ENCODE peak calls at places on chromosomes 11 and 22, in ten cellular contexts. T is GM06990; D is nephron progenitor cell; C is KBM-7; F is choroid plexus epithelial cell; A is stimulated activated CD8-positive, alpha-beta memory T cell treated with anti-CD3 and anti-CD28 coated beads, Interleukin-4, amount 100 ng/mL, for 48 hours; Y is HT-29; K is amniotic epithelial cell; V is fibroblast of pulmonary artery; O is cardiac fibroblast. Z is an unnamed sample.

GRCh38 chr22:48677621-48678020 is 1150.1 kb downstream of the BRD1 start:
- DNase-seq in Y (no peak), T (no peak), A (no peak), O (no peak), V (no peak), F (no peak), C (no peak), K (no peak), D (no peak), Z (no peak)

GRCh38 chr22:30005213-30005857 is 74.9 kb upstream of the HORMAD2 start:
- DNase-seq in Y (peak), V (peak), A (peak), T (peak), D (peak), F (peak), O (peak), K (peak), C (peak), Z (peak)

GRCh38 chr11:119892311-119892808 is 163.4 kb upstream of the NECTIN1 start:
- DNase-seq in D (no peak), T (no peak), K (no peak), F (no peak), V (no peak), Y (no peak), O (no peak), A (no peak), C (no peak), Z (no peak)

GRCh38 chr22:46027219-46028068 is 50.5 kb upstream of the WNT7B start:
- DNase-seq in K (no peak), V (no peak), F (no peak), O (no peak), D (peak), C (no peak), A (no peak), Y (peak), T (no peak), Z (no peak)

GRCh38 chr11:92707173-92707619 is 262.3 kb upstream of the MTNR1B start:
- DNase-seq in Y (no peak), D (no peak), A (no peak), C (no peak), T (no peak), F (peak), O (no peak), K (no peak), V (peak), Z (no peak)

GRCh38 chr22:20994902-20995241 is 7.0 kb downstream of the THAP7 start:
- DNase-seq in C (no peak), O (no peak), A (no peak), D (no peak), K (no peak), V (no peak), F (no peak), T (no peak), Y (no peak), Z (no peak)

GRCh38 chr11:2509481-2510001 is 64.7 kb downstream of the KCNQ1 start:
- DNase-seq in F (no peak), K (no peak), V (no peak), T (no peak), Y (no peak), C (no peak), A (no peak), O (no peak), D (no peak), Z (no peak)

GRCh38 chr11:121024989-121025388 is 1.1 kb downstream of the TBCEL start:
- DNase-seq in C (peak), O (peak), F (peak), K (peak), D (no peak), Y (peak), V (peak), A (no peak), T (no peak), Z (no peak)

GRCh38 chr22:35601743-35602633 is 15.1 kb downstream of the MB start:
- DNase-seq in Y (peak), A (no peak), O (peak), V (peak), T (no peak), K (peak), C (peak), D (no peak), F (peak), Z (peak)

GRCh38 chr11:130179396-130180306 is 20.1 kb downstream of the ST14 start:
- DNase-seq in O (no peak), V (no peak), K (no peak), D (peak), Y (peak), A (no peak), C (no peak), F (no peak), T (no peak), Z (no peak)

GRCh38 chr22:25076281-25076680 is 123.4 kb upstream of the CRYBB3 start:
- DNase-seq in D (no peak), V (no peak), C (no peak), A (peak), K (no peak), O (no peak), T (no peak), F (no peak), Y (no peak), Z (no peak)

GRCh38 chr22:40951795-40952602 is 821 bp downstream of the RBX1 start:
- DNase-seq in F (no peak), D (no peak), K (no peak), O (no peak), V (peak), A (no peak), Y (peak), C (no peak), T (peak), Z (no peak)

GRCh38 chr11:128927683-128928336 is 14.9 kb downstream of the TP53AIP1 start:
- DNase-seq in Y (no peak), T (no peak), O (no peak), V (no peak), C (no peak), D (no peak), F (no peak), K (no peak), A (no peak), Z (no peak)

Z was measured in stimulated activated naive B cell treated with anti-CD40 and anti-IgM and Interleukin-4, amounts not matched to agents 10 μg/mL and 1 μg/mL and 100 μg/mL, for 72 hours.